ENCODE peak calls at places on chromosome 20, in four cellular contexts. X, R, B and P are unnamed samples.

GRCh38 chr20:59822291-59823029 is 111.0 kb downstream of the SYCP2 start:
- DNase-seq in X (no peak), B (no peak), R (no peak), P (peak; percentile 79)

GRCh38 chr20:24768977-24769675 is 179.9 kb upstream of the CST7 start:
- DNase-seq in X (no peak), R (no peak), B (no peak), P (peak; percentile 69)

GRCh38 chr20:25177890-25178321 is 17.6 kb upstream of the ENTPD6 start:
- DNase-seq in B (peak; percentile 54), R (no peak), X (no peak), P (no peak)

GRCh38 chr20:56358600-56359211 is at the start of gene FAM210B:
- DNase-seq in X (peak; percentile 96), B (peak; percentile 74), R (peak; percentile 70), P (peak; percentile 95)

GRCh38 chr20:14336667-14337066 is 745 bp downstream of the FLRT3 start:
- DNase-seq in R (no peak), X (peak; percentile 52), B (peak; percentile 3), P (no peak)

GRCh38 chr20:32969356-32970114 is 34.7 kb downstream of the SUN5 start:
- DNase-seq in X (no peak), R (no peak), B (no peak), P (peak; percentile 81)

GRCh38 chr20:21739682-21740081 is 34.2 kb downstream of the PAX1 start:
- DNase-seq in X (no peak), R (no peak), B (no peak), P (no peak)

GRCh38 chr20:29409833-29410804 is 1847.3 kb upstream of the DEFB115 start:
- DNase-seq in X (no peak), R (no peak), B (no peak), P (no peak)

GRCh38 chr20:358891-359555 is 12.1 kb downstream of the NRSN2 start:
- DNase-seq in B (no peak), X (no peak), R (no peak), P (no peak)

GRCh38 chr20:19813839-19814238 is 55.8 kb downstream of the RIN2 start:
- DNase-seq in X (no peak), B (no peak), R (no peak), P (no peak)

GRCh38 chr20:50632701-50633100 is 58.6 kb downstream of the RIPOR3 start:
- DNase-seq in B (no peak), X (no peak), R (no peak), P (no peak)

GRCh38 chr20:50632236-50632635 is 59.1 kb downstream of the RIPOR3 start:
- DNase-seq in X (no peak), B (no peak), R (no peak), P (no peak)

GRCh38 chr20:50634191-50634590 is 57.2 kb downstream of the RIPOR3 start:
- DNase-seq in X (no peak), B (no peak), R (no peak), P (no peak)

GRCh38 chr20:50635014-50635557 is 56.3 kb downstream of the RIPOR3 start:
- DNase-seq in X (no peak), R (no peak), B (no peak), P (no peak)

GRCh38 chr20:50633361-50633760 is 58.0 kb downstream of the RIPOR3 start:
- DNase-seq in R (no peak), B (no peak), X (no peak), P (no peak)
- TF ChIP-seq CTCF in R (no peak), B (no peak), X (no peak), P (no peak)

DNA sequence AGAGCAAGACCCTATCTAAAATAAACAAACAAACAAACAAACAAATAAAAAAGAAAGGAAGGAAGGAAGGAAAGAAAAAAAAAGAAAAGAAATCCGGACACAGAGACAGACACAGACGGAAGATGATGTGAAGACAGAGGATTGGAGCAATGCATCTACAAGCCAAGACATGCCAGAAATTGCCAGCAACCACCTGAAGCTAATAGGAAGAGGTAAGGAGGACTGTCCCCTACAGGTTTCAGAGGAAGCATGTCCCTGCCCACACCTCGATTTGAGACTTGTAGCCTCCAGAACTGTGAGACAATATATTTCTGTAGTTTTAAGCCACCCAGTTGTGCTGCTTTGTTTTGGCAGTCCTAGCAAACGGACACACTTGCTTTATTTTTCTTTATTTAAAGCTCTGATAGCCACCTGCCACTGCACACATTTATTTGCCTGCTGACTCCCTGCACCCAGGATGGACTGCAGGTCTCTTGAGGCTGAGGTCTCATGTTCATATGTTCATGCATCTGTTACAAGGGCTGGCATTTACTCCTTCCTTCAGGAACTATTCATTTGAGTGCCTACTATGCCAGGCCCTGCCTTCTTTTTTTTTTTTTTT is 20.7 kb upstream of the ZMYND8 start:
- DNase-seq in X (no peak), B (no peak), R (no peak), P (no peak)
- TF ChIP-seq CTCF in X (no peak), B (no peak), R (no peak), P (no peak)

DNA sequence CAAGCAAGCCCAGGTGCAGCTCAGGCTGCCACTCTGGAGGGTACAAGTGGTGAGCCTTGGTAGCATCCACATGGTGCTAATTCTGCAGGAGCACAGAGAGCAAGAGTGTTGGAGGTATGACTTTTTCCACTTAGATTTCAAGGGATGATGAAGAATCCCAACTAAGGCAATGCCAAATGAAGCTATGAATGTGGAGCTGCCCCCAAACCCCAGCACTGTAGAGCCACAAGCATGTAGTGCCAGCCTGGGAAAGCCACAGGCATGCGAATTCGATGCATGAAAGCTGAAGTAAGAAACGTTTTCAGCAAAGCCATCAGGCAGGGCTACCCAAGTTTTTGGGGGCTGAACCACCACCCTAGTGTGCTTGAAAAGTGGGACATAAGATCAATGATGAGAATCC is 251.1 kb downstream of the HAO1 start:
- DNase-seq in B (no peak), R (no peak), X (no peak), P (no peak)
- TF ChIP-seq CTCF in B (no peak), R (no peak), X (no peak), P (no peak)

DNA sequence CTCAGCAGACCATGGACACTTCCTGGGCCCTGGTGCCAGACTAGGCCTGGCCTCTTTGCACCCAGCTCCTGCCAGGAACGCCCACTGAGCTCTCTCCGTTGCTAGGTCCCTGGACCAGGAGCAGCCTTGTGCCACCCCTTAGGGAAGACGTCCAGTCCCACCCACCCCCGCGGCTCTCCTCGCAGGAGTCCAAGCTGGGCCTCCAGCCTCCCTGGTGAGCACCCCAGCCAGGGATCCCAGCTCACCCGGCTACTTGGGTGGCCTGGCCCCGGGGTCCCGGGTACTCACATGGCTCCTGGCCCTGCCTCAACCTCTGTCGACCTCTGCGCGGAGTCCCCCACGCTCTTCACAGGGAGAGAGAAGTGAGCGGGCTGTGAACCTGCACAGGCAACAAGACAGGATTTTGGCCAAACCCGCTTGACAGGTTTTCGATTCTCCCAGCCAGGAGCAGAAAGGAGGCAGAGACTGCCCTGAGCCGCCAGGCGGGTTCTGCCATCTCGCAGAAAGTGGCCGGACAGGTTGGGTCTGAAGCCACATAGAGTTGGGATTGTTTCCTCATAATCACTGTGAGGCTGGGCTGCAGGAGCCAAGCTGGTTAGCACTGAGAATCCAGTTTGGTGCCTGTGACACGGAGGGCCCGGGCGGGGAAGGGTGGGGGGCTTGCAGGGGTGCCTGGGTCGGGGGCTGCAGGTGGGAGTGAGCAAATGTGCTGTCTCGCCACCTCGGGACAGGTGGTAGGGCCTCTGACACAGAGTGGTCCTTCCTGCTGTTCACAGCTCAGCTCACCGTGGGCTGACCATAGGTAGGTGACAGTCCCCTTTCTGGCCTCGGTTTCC is at the start of gene RBBP8NL:
- DNase-seq in X (no peak), B (no peak), R (no peak), P (no peak)
- TF ChIP-seq CTCF in X (no peak), B (no peak), R (no peak), P (no peak)

DNA sequence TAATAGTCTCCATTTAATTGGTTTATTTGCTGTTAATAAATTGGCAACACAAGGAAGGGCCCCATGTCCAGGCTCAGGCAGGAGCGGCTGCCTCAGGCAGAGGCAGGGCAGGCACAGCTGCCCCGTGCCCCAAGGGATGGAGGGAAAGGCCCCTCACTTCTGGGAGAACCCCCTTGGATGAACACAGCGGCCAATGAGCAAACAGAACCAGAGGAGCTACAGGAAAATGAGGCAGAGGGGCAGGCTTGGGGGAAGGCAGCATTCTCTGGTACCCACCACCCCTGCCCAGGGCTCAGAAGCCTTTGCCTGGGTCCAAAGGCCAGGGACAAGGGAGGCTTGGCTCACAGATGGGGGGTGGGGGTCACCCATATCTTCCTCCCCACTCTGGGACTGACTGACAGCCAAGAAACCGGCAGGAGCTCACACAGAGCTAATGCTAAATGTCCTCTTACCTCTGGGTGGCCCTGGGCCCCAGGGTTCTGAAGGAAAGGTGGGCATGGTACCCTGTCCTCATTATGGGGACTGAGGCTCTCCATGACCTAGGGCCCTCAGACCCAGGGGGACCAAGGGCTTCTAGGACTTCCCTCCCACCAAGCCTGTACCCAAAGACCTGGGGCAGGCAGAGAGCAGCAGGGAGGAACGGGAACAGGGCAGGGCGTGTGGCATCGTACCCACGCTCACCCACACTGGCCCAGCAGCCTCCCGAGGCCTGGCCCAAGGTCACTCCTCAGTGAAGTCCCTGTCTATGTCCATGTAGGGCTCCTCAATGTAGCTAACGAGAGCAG is 47.0 kb downstream of the MYH7B start:
- DNase-seq in R (no peak), X (no peak), B (no peak), P (no peak)
- TF ChIP-seq CTCF in R (no peak), X (no peak), B (no peak), P (no peak)

GRCh38 chr20:38239406-38239805 is 21.1 kb downstream of the KIAA1755 start:
- DNase-seq in R (no peak), B (no peak), X (no peak), P (no peak)

GRCh38 chr20:38245753-38246152 is 14.8 kb downstream of the KIAA1755 start:
- DNase-seq in X (no peak), R (no peak), B (no peak), P (no peak)

GRCh38 chr20:38241201-38241600 is 19.3 kb downstream of the KIAA1755 start:
- DNase-seq in B (no peak), X (no peak), R (no peak), P (no peak)

GRCh38 chr20:38243617-38244016 is 16.9 kb downstream of the KIAA1755 start:
- DNase-seq in B (no peak), X (no peak), R (no peak), P (no peak)

DNA sequence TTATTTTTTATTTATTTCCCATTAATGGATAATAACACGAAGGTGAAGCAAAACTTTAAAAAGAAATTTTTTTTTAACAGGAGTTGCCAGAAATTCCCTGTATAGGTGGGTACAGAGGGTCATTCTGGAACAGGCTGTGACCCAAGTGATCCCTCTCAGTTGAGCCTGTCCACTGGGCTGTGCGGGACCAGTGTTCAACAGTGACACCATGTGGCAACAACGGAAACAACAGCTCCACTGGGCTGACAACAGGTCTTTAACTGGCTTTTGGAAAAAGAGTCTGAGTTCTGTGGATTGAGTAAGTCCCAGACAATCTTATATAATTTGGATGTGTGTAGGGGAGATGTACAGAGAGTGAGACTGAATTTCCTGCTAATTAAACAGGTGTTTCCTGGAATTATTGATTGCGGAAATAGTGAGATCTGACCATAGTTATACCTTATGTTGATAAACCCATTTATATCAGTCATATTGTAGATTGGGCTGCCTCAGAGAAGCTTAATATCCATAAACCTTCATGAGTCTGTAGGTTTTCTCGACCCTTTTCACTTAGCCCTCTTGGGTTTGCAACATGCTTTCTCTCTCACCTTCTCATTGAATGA is 17.6 kb downstream of the KIAA1755 start:
- DNase-seq in X (peak; percentile 17), R (no peak), B (no peak), P (no peak)
- TF ChIP-seq CTCF in X (peak; percentile 70), R (no peak), B (peak; percentile 53), P (peak; percentile 47)

DNA sequence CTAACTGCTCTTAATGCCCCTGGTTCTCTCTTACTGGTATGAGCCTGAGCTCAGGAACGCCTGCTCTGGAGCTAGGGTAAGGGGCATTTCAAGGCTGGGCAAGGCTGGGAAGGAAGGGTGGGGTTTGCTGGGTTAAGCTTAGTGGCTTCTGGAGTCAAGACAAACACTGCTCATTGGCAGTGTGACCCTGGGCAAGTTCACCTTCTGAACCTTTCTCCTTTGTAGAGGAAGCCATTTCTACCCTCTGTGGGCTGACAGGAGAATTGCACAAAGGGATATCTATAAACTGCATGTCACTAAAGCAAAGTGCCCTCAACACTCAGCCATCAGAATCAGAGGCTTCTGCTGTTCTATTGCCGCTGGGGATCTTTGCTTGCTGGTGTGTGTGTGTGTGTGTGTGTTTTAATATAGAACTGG is 20.3 kb upstream of the LRRN4 start:
- DNase-seq in X (peak; percentile 18), R (no peak), B (no peak), P (no peak)
- TF ChIP-seq CTCF in X (peak; percentile 43), R (no peak), B (no peak), P (peak; percentile 31)